ENCODE peak calls at places on chromosomes 7 and 10, in four cellular contexts. H, X, R and O are unnamed samples.

GRCh38 chr7:45117582-45117981 is 6.1 kb upstream of the TBRG4 start:
- DNase-seq in H (no peak), X (no peak), R (no peak), O (no peak)

GRCh38 chr10:132269286-132270230 is 38.2 kb downstream of the STK32C start:
- DNase-seq in R (no peak), X (no peak), H (no peak), O (no peak)

GRCh38 chr10:23343591-23344225 is 889 bp downstream of the C10orf67 start:
- DNase-seq in X (peak), R (peak), H (peak), O (peak)

GRCh38 chr7:106485031-106485551 is 175.9 kb downstream of the CCDC71L start:
- DNase-seq in H (peak), X (peak), R (peak), O (no peak)

GRCh38 chr10:49616421-49617230 is 2.8 kb downstream of the CHAT start:
- DNase-seq in H (no peak), R (no peak), X (no peak), O (peak)

GRCh38 chr10:50574305-50574704 is 49.5 kb downstream of the SGMS1 start:
- DNase-seq in R (no peak), X (no peak), H (no peak), O (no peak)

GRCh38 chr7:123724725-123725381 is 23.9 kb downstream of the WASL start:
- DNase-seq in H (no peak), R (no peak), X (no peak), O (no peak)

GRCh38 chr7:79090543-79090942 is 362.9 kb downstream of the MAGI2 start:
- DNase-seq in H (peak), R (no peak), X (no peak), O (no peak)

GRCh38 chr7:91083855-91084644 is 180.2 kb upstream of the FZD1 start:
- DNase-seq in R (no peak), X (no peak), H (no peak), O (peak)

GRCh38 chr10:74334221-74334620 is 183.2 kb downstream of the ADK start:
- DNase-seq in R (no peak), X (no peak), H (peak), O (no peak)

GRCh38 chr7:2015251-2015871 is 217.4 kb downstream of the MAD1L1 start:
- DNase-seq in R (peak), H (no peak), X (no peak), O (peak)

GRCh38 chr10:112137381-112137987 is 46.1 kb downstream of the GPAM start:
- DNase-seq in X (peak), H (peak), R (peak), O (peak)

GRCh38 chr7:5553298-5553877 is 129.8 kb upstream of the TNRC18 start:
- DNase-seq in H (no peak), R (no peak), X (no peak), O (peak)

GRCh38 chr10:17445400-17445998 is 8.9 kb downstream of the ST8SIA6 start:
- DNase-seq in H (no peak), R (no peak), X (no peak), O (no peak)

GRCh38 chr7:43438897-43439479 is 143.9 kb upstream of the STK17A start:
- DNase-seq in H (no peak), X (no peak), R (no peak), O (no peak)

GRCh38 chr10:130631139-130631864 is 495.1 kb downstream of the GLRX3 start:
- DNase-seq in R (no peak), X (no peak), H (no peak), O (no peak)

GRCh38 chr7:158581440-158582088 is 6.1 kb downstream of the PTPRN2 start:
- DNase-seq in R (no peak), X (no peak), H (no peak), O (no peak)

GRCh38 chr10:110067960-110068770 is 60.4 kb downstream of the ADD3 start:
- DNase-seq in H (no peak), X (no peak), R (no peak), O (no peak)

GRCh38 chr10:15780353-15781135 is 60.8 kb upstream of the ITGA8 start:
- DNase-seq in X (no peak), H (peak), R (no peak), O (no peak)

GRCh38 chr10:374354-374753 is 239.1 kb downstream of the ZMYND11 start:
- DNase-seq in R (no peak), H (no peak), X (no peak), O (no peak)

GRCh38 chr7:39880556-39880955 is 69.5 kb upstream of the CDK13 start:
- DNase-seq in R (no peak), X (no peak), H (peak), O (no peak)

GRCh38 chr7:105799006-105799405 is 77.4 kb downstream of the ATXN7L1 start:
- DNase-seq in R (no peak), X (no peak), H (no peak), O (no peak)

GRCh38 chr10:1472605-1473004 is 264.7 kb downstream of the ADARB2 start:
- DNase-seq in H (no peak), X (no peak), R (no peak), O (no peak)

GRCh38 chr7:7911756-7912155 is 56.8 kb upstream of the GLCCI1 start:
- DNase-seq in R (no peak), X (no peak), H (no peak), O (no peak)

GRCh38 chr7:7912937-7913336 is 55.7 kb upstream of the GLCCI1 start:
- DNase-seq in R (no peak), X (no peak), H (no peak), O (no peak)

GRCh38 chr7:7916064-7916463 is 52.5 kb upstream of the GLCCI1 start:
- DNase-seq in R (no peak), X (no peak), H (no peak), O (no peak)

GRCh38 chr7:7911339-7911738 is 57.3 kb upstream of the GLCCI1 start:
- DNase-seq in X (peak), R (no peak), H (peak), O (no peak)

DNA sequence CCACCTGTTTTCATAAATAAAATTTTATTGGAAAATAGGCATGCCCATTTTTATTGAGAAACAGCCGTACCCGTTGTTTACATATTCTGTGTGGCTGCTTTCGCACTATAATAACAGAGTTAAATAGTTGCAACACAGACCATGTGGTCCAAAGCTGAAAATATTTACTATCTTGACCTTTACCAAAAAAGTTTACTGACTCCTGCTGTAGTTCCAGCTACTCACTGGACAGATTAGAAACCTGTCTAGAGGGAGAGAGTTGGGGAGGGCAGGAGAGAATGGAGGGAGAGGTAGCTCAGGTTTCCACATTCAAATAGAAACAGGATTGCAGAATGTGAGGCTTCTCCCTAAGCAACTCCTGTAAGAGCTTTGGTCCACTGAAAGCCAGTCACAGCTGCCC is 55.1 kb upstream of the GLCCI1 start:
- DNase-seq in H (no peak), X (no peak), R (no peak), O (no peak)
- TF ChIP-seq CTCF in H (no peak), X (no peak), R (no peak), O (no peak)

GRCh38 chr10:53209941-53210611 is 437.5 kb upstream of the MBL2 start:
- DNase-seq in X (peak), R (no peak), H (peak), O (no peak)
- TF ChIP-seq CTCF in X (no peak), R (peak), H (no peak), O (no peak)

DNA sequence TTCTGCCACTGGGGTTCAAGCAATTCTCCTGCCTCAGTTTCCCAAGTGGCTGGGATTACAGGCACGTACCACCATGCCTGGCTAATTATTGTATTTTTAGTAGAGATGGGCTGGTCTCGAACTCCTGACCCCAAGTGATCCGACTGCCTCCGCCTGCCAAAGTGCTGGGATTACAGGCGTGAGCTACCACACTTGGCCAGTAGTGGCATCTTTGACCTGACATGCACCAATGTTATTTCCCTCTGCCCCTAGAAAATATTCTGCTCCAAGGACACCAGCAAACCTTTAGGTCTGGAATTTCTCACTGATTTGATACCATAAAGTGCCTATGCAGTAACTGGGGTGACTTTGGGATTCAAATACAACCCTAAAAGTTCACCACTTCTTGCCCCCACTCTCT is 179.4 kb downstream of the ARID5B start:
- DNase-seq in H (no peak), R (no peak), X (no peak), O (no peak)
- TF ChIP-seq CTCF in H (peak), R (no peak), X (no peak), O (no peak)

DNA sequence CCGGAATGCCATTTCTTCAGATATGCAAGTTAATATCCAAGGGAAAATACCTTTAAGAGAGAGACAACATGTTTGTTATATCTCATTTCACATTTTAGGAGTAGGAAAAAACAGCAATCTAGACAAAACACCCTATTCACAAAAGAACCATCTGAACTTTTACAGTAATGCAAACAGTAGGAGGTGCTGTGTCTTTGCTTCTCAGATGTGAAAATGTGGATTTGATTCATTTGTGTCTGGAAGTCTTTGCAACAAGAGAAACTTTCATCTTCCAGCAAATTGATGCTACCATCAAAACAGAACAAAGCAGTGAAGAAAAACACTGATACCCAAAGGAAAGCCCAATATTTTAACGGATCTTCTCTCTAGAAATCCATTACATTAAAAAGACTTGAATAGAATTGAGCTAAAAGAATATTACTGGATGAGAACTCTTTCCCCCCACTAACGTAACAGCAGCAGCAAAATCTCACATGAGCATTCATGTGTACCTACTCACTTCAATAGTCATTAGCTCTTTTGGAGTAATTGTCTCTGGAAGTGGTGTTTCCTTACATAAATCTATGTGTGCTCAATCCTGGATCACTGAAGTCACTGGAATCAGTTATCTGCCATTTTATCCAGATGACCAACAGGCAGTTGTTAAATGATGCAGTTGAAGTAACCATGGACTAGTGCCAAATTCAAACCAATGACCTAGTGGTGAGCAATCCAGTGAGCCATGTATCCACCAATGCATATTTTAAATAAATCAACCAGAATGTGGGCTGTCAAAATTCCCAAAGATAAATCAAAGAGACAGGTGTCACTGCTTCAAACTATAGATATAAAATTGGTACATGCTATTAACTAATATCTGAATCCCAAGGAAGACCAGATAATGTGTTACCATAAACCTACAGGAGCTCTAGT is 1.8 kb downstream of the SEMA3C start:
- DNase-seq in H (peak), R (no peak), X (peak), O (no peak)
- TF ChIP-seq CTCF in H (peak), R (peak), X (peak), O (peak)

DNA sequence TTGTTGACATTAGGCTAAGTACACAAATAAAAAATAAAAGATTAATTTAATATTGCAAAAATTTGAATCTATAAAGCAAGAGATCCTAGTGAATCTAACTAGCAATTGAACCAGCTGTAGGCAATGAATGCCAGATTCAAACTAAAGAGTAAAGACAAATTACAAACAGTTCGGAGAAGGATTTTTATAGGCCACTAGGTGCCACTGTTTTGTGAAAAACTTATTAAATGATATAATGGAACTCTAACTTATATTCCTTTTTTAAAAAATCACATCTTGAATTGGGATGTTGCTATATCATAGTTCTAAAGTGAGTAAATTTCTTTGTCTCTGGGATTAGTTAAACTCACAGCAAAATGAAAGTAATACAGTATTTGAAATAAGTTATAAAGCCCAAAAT is 39.1 kb upstream of the GNAI1 start:
- DNase-seq in X (no peak), H (peak), R (no peak), O (no peak)
- TF ChIP-seq CTCF in X (peak), H (peak), R (peak), O (peak)

DNA sequence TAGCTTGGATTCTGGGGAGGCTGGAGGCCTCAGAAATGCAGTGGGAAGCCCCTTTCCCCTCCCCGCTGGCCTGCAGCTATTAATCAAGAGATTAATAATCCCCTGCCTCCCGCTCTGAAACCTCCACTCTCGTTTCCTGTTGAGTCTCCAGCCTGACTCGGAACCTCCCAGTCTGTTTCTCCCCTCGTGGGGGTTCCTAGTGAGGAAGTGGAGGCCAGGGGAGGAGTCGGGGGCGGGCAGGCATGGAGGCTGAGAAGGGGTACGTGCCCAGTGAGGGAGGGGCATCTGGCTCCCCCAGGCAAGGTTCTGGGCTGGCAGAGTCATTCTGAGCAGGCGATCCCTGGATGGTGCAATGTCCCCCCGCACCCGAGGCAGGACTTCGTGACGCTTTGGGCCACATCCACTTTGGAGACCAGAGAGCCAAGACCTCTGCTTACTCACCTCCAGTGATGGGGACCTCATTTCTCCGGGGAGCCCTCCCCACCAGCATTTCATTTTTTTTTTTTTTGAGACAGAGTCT is 73.6 kb downstream of the COL26A1 start:
- DNase-seq in R (no peak), H (no peak), X (no peak), O (no peak)
- TF ChIP-seq CTCF in R (no peak), H (no peak), X (no peak), O (no peak)